ENCODE peak calls at places on chromosomes 4 and X, in four cellular contexts. A, E, V and D are unnamed samples.

GRCh38 chr4:43999669-44000068 is 448.9 kb downstream of the KCTD8 start:
- DNase-seq in A (no peak), E (no peak), V (no peak), D (no peak)

GRCh38 chr4:147968641-147969040 is 236.8 kb downstream of the ARHGAP10 start:
- DNase-seq in A (no peak), E (no peak), V (no peak), D (no peak)

GRCh38 chr4:39655866-39656265 is 17.2 kb upstream of the SMIM14 start:
- DNase-seq in A (no peak), E (no peak), V (no peak), D (no peak)

GRCh38 chrX:51894697-51895336 is 1.4 kb downstream of the MAGED1 start:
- DNase-seq in A (peak), E (no peak), V (peak), D (peak)

GRCh38 chr4:5399790-5400421 is 308.5 kb downstream of the EVC2 start:
- DNase-seq in A (no peak), E (no peak), V (no peak), D (peak)

GRCh38 chr4:174522183-174523002 is at the start of gene HPGD:
- DNase-seq in A (peak), E (no peak), V (peak), D (peak)

GRCh38 chr4:183588169-183588675 is 70.8 kb downstream of the RWDD4 start:
- DNase-seq in A (no peak), E (no peak), V (no peak), D (no peak)

GRCh38 chrX:50814701-50815476 is 895 bp upstream of the SHROOM4 start:
- DNase-seq in A (peak), E (no peak), V (no peak), D (no peak)

GRCh38 chr4:181007751-181008150 is 1235.5 kb upstream of the TENM3 start:
- DNase-seq in A (no peak), E (no peak), V (no peak), D (no peak)

GRCh38 chr4:89307446-89308160 is at the start of gene GPRIN3:
- DNase-seq in A (peak), E (peak), V (peak), D (no peak)
- TF ChIP-seq POLR2AphosphoS5 in A (peak), E (no peak), V (peak), D (no peak)

GRCh38 chr4:45327544-45327943 is 601.2 kb upstream of the GNPDA2 start:
- DNase-seq in A (no peak), E (no peak), V (no peak), D (no peak)

GRCh38 chr4:45331796-45332195 is 605.4 kb upstream of the GNPDA2 start:
- DNase-seq in A (no peak), E (no peak), V (no peak), D (no peak)
- TF ChIP-seq POLR2A in A (no peak), E (no peak), V (no peak), D (no peak)

DNA sequence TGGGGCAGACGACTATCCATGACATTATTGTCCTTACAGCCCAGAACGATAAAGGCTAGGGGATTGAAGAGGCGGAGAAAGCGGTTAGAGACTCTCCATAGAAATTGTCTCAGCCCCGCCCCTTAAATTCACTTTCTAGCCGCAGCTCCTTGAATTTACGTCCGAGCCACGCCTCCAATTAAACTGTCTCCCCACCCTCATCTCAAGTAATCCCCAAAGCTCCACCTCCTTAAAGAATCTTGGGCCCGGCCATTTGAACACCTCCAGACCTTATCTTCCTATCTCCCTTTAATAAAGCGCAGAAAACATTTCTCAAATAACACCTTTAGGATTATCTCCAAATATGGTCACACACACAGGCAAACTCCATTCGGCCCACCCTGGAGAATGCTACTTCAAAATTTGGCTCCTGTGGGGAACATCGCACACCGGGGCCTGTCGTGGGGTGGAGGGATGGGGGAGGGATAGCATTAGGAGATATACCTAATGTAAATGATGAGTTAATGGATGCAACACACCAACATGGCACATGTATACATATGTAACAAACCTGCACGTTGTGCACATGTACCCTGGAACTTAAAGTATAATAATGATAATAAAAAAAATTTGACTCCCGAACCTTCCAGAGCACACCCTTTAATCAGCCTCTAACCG is 7.2 kb upstream of the MAGIX start:
- DNase-seq in A (no peak), E (no peak), V (peak), D (no peak)
- TF ChIP-seq POLR2AphosphoS5 in A (no peak), E (no peak), V (no peak), D (no peak)

DNA sequence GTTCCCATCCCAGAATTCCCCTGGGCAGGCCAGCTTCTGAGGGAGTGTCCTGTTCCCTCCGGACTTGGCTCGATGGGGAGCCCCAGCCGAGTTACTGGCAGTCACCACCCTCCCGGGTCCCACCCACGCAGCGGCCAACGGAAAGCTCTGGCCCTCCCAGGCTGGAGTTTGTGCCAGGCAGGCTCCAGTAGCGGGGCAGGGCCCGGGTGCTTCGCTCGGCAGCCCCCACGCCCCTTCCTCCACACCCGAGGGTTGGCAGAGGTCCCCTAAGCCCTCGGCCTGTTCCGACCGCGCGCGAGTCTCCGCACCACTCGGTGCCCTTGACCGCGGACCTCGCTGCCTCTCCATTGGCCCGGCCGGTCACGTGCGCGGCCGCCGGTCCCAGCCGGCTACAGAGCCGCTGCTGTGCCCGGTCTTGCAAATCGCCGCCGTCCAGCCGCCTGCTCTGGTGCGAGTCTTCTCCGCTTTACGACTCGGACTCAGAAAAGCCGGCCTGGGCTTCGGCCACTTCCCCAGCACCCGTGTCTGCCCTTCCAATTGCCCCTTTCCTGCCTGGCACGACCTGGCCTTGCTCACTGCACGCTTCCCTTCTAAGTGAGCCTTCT is 20.8 kb upstream of the MTM1 start:
- DNase-seq in A (peak), E (no peak), V (peak), D (no peak)
- TF ChIP-seq POLR2A in A (peak), E (no peak), V (peak), D (no peak)

GRCh38 chr4:99712099-99712498 is 54.5 kb upstream of the C4orf54 start:
- DNase-seq in A (no peak), E (no peak), V (no peak), D (no peak)
- TF ChIP-seq POLR2AphosphoS5 in A (no peak), E (no peak), V (no peak), D (no peak)

DNA sequence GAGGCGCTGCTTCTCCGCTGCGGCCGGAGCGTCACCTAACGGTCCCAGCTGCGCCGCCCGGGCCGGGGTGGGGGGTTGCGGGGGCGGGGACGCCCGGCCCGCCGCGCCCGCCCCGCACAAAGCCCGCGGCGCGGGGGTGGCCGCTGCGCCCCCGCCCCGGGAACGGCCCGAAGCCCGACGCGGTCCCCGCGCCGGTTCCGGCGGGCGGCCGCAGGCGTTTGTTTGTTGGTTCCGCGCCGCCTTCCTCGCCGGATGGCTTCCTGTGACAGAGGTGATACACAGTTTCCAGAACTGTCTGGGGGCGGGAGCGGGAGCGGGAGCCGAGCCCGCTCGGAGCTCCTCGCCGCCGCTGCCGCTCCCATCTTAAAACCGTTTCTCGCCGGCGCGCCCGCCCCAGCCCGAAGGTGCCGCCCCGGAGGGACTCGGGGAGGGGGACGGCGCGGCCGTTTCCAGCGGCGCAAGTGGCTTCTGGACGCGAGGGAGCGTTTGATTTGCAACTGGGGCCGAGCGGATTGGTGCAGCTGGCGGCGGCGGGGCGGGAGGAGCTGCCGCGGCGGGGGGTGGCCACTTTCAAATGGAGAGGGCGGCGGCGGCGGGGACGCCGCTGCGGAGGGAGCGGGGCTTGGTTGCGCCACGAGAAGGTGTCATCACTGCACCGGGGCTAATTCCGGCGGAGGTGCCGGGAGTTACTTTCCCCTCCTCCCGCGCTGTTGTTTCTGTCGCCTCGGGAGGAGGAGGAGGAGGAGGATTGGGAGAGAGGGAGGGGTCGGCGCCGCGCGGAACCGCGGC is 2.3 kb downstream of the JADE1 start:
- DNase-seq in A (peak), E (peak), V (peak), D (peak)
- TF ChIP-seq POLR2A in A (peak), E (peak), V (peak), D (peak)

GRCh38 chrX:18889982-18890381 is 93.9 kb downstream of the PHKA2 start:
- DNase-seq in A (no peak), E (no peak), V (no peak), D (no peak)

GRCh38 chrX:18891561-18891945 is 92.4 kb downstream of the PHKA2 start:
- DNase-seq in A (no peak), E (no peak), V (no peak), D (no peak)

GRCh38 chrX:18889346-18889745 is 94.6 kb downstream of the PHKA2 start:
- DNase-seq in A (no peak), E (no peak), V (no peak), D (no peak)

GRCh38 chrX:18892881-18893280 is 91.0 kb downstream of the PHKA2 start:
- DNase-seq in A (no peak), E (no peak), V (no peak), D (no peak)

DNA sequence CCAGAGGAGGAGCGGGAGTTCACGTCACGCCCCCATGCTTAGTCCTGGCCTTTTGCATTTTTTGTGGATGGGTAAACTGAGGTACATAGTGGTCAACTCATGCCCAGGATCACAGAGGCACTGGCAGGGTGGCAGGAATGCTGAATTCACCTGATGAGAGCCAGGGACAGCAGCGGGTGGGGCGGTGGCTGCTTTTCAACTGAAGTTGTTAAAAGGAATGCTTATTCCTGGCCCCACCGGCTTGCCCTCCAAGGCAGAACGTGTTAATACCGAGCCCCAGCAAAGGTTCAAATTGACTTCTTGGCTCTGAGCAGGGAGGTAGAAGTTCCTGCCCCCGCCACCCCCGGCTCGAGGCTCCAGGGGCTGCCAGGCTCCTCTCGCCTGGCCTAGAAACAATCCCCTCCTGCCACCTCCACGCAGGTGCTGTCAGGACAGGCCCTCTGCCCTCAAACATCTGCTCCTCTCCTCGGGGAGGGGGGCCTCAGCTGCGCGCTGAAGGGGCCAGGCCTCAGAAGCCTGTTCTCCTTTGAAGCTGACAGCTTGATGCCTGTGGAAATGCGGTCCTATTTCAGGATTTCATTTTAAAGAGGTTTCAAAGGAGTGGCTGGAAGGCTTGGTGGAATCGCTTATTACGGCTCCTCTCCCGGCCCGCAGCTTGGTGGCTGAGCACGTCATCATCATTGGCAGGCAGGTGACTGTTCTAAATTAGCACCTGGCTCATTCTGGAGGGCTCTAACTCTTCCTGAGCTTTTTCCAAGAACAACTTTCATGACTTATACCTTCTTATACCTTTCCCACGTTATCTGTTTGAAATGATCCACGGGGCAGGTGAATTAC is 93.0 kb downstream of the PHKA2 start:
- DNase-seq in A (no peak), E (no peak), V (no peak), D (no peak)
- TF ChIP-seq POLR2AphosphoS5 in A (no peak), E (no peak), V (no peak), D (no peak)